ENCODE peak calls at places on chromosomes 6 and 20, in four cellular contexts. One of them, this sample, is unnamed. For H3K4me1, the result is how much of the 10 kb centered on the place peaks cover.

GRCh38 chr6:13649393-13649792 is 34.3 kb downstream of the NOL7 start:
- DNase-seq in uterus: no peak
- DNase-seq in gastrocnemius medialis: no peak
- DNase-seq in A549: no peak
- DNase-seq in this sample: no peak

GRCh38 chr20:62358171-62358719 is 8.9 kb downstream of the LAMA5 start:
- DNase-seq in uterus: peak
- DNase-seq in gastrocnemius medialis: peak
- DNase-seq in A549: peak
- DNase-seq in this sample: no peak

GRCh38 chr20:32333181-32333987 is 24.7 kb upstream of the ASXL1 start:
- DNase-seq in uterus: no peak
- DNase-seq in gastrocnemius medialis: no peak
- DNase-seq in A549: no peak
- DNase-seq in this sample: no peak

GRCh38 chr6:15360300-15360699 is 114.4 kb downstream of the JARID2 start:
- DNase-seq in uterus: no peak
- DNase-seq in gastrocnemius medialis: no peak
- DNase-seq in A549: no peak
- DNase-seq in this sample: no peak

GRCh38 chr6:9481292-9482029 is 933.4 kb downstream of the TFAP2A start:
- DNase-seq in uterus: no peak
- DNase-seq in gastrocnemius medialis: no peak
- DNase-seq in A549: peak
- DNase-seq in this sample: no peak

GRCh38 chr6:152068622-152069261 is 261.3 kb downstream of the ESR1 start:
- DNase-seq in uterus: no peak
- DNase-seq in gastrocnemius medialis: no peak
- DNase-seq in A549: no peak
- DNase-seq in this sample: no peak

GRCh38 chr6:15504040-15504491 is 158.8 kb downstream of the DTNBP1 start:
- DNase-seq in uterus: peak
- DNase-seq in gastrocnemius medialis: peak
- DNase-seq in A549: no peak
- DNase-seq in this sample: peak

GRCh38 chr20:1112908-1113307 is 5.5 kb upstream of the PSMF1 start:
- DNase-seq in uterus: no peak
- DNase-seq in gastrocnemius medialis: no peak
- DNase-seq in A549: no peak
- DNase-seq in this sample: no peak

GRCh38 chr20:63402178-63402859 is 41.2 kb upstream of the CHRNA4 start:
- DNase-seq in uterus: no peak
- DNase-seq in gastrocnemius medialis: no peak
- DNase-seq in A549: peak
- DNase-seq in this sample: no peak

GRCh38 chr6:119124079-119124824 is 45.8 kb upstream of the FAM184A start:
- DNase-seq in uterus: no peak
- DNase-seq in gastrocnemius medialis: no peak
- DNase-seq in A549: no peak
- DNase-seq in this sample: no peak

GRCh38 chr6:46243754-46244153 is 73.0 kb upstream of the ENPP5 start:
- DNase-seq in uterus: no peak
- DNase-seq in gastrocnemius medialis: peak
- DNase-seq in A549: no peak
- DNase-seq in this sample: peak

GRCh38 chr6:90068835-90069478 is 174.7 kb downstream of the GJA10 start:
- DNase-seq in uterus: no peak
- DNase-seq in gastrocnemius medialis: no peak
- DNase-seq in A549: no peak
- DNase-seq in this sample: no peak

GRCh38 chr6:23621026-23621425 is 505.0 kb upstream of the NRSN1 start:
- DNase-seq in uterus: no peak
- DNase-seq in gastrocnemius medialis: no peak
- DNase-seq in A549: no peak
- DNase-seq in this sample: no peak

GRCh38 chr20:54112221-54112884 is 42.0 kb upstream of the BCAS1 start:
- DNase-seq in uterus: peak
- DNase-seq in gastrocnemius medialis: no peak
- DNase-seq in A549: no peak
- DNase-seq in this sample: no peak

GRCh38 chr6:38346291-38347079 is 293.2 kb downstream of the BTBD9 start:
- DNase-seq in uterus: no peak
- DNase-seq in gastrocnemius medialis: no peak
- DNase-seq in A549: no peak
- DNase-seq in this sample: no peak

GRCh38 chr6:2534406-2535139 is 216.1 kb downstream of the MYLK4 start:
- DNase-seq in uterus: no peak
- DNase-seq in gastrocnemius medialis: no peak
- DNase-seq in A549: no peak
- DNase-seq in this sample: no peak

GRCh38 chr20:15139522-15139921 is 802.1 kb upstream of the FLRT3 start:
- DNase-seq in uterus: no peak
- DNase-seq in gastrocnemius medialis: no peak
- DNase-seq in A549: no peak
- DNase-seq in this sample: no peak

DNA sequence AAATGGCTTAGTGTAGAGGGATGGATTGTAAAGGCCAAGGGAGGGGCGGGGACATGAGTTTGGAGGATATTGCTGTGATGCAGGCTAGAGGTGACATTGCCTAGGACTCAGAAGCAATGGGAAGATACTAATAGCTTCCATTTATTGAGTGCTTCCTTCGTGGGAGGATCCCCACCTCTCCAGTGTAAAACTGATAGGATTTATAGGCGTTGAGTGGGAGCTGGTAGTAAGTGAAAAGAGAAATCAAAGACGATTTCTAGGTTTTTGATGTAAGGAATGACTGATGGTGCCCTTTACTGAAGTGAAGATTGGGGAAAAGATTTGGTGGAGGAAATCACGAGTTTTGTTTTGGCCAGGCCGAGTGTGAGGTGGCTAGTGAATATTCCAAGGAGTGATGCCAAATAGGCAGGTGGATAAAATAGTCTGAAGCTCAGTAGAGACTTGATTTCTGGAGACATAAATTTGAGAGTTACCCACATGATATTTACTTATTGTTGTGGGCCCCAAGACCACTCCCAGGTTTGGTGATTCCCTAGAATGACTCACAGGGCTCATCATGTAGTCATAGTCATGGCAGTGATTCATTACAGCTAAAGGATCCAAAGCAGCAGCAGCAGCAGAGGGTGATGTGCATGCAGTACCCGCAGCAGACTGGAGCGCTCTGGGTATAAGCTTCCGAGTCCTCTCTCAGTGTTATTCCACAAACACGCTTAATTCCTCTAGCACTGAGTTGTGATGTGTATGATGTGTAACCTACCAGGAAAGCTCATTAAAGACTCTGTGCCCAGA is 10.2 kb downstream of the RPRD1B start:
- DNase-seq in uterus: no peak
- DNase-seq in gastrocnemius medialis: peak
- DNase-seq in A549: peak
- DNase-seq in this sample: no peak
- TF ChIP-seq CTCF in uterus: no peak
- TF ChIP-seq CTCF in gastrocnemius medialis: no peak
- TF ChIP-seq CTCF in A549: no peak
- TF ChIP-seq CTCF in this sample: no peak

DNA sequence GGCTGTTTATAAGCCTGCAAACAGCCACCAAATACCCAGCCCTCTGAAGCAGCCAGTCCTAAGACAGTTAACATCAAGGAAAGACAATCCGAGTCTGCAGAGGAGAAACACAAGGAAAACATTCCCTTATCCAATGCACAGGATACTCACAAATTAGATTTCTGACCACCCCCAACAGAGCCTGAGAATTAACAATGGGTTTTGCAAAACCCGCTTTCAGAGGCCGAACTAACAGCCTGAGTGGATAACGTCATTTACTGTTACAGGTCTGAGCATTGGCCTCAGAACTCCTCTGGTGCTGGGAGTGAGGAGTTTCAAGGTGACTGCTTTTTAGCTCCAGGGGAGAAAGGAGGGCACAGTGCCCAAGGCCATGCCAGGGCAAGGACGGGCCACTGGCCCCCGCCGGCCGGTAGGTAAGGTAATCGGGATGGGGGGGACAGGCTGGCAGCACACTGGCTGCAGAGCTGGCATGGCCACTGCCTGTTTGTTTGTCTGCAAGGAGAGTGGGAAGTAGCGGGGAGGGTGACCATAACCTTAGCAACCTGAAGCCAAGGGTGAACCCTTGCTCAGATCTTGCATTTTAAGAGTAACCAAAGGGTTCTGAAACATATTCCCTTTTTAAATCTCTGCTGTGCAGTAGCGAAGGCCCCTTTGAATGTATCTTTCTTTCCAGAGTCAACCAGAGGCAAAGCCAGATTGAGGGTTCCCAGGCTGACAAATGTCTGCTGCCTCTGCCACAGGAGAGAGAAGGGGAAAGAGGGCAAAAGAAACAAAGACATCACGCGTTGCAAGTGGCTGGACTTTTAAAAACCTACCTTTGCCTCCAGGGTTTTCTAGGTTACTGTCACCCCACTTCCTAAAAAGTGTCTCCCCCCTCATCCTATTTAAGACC is 3.9 kb downstream of the ZMYND8 start:
- DNase-seq in uterus: no peak
- DNase-seq in gastrocnemius medialis: peak
- DNase-seq in A549: peak
- DNase-seq in this sample: no peak
- TF ChIP-seq POLR2A in uterus: no peak
- TF ChIP-seq POLR2A in gastrocnemius medialis: no peak
- TF ChIP-seq POLR2A in A549: peak
- TF ChIP-seq POLR2A in this sample: no peak

DNA sequence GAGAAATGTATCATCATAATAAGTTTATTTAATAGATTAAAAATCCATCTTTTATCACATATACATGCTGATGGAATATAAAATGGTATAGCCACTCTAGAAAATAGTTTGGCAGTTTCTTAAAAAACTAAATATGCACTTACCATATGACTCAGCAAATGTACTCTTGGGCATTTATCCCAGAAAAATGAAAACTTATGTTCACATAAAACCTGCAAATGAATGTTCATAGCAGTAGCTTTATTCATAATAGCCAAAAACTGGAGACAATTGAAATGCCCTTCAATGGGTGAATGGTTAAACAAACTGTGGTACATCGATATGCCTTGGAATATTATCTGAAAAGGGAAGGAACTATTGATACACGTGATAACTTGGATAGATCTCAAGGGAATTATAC is 6.4 kb upstream of the NCOA7 start:
- DNase-seq in uterus: no peak
- DNase-seq in gastrocnemius medialis: no peak
- DNase-seq in A549: no peak
- DNase-seq in this sample: no peak
- H3K4me1 ChIP-seq in uterus: under half
- H3K4me1 ChIP-seq in gastrocnemius medialis: under half
- H3K4me1 ChIP-seq in A549: under half
- H3K4me1 ChIP-seq in this sample: under half

GRCh38 chr6:117354671-117355070 is 71.1 kb downstream of the ROS1 start:
- DNase-seq in uterus: no peak
- DNase-seq in gastrocnemius medialis: no peak
- DNase-seq in A549: no peak
- DNase-seq in this sample: no peak

GRCh38 chr6:117351521-117351920 is 74.2 kb downstream of the ROS1 start:
- DNase-seq in uterus: no peak
- DNase-seq in gastrocnemius medialis: no peak
- DNase-seq in A549: no peak
- DNase-seq in this sample: no peak

DNA sequence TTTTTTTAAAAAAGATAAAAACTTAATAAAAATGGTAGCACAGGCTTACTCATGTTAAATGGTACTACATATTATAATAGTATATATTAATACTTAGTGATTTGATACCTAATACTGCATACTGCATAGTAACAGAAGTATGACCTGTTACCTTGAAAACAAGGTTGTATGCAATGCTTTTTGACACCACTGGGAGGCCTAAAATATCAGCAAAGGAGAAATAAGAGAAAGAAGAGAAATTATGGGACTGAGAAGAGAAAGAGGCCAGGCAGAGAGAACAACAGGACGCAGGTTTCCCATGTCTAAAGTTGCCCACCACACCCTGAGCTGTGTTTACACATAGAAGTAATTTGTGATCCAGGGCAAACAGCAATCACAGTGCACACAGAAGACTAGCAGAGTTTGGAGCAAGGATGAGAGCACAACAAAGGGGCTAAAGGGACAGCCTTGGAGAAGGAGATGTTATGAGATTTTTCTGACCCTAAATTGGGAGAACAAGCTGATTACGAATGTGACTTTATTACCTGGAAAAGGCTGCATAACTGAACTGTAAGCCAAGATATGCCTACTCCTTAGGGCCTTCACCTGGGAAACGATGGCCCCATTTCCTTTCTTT is 73.2 kb downstream of the ROS1 start:
- DNase-seq in uterus: no peak
- DNase-seq in gastrocnemius medialis: no peak
- DNase-seq in A549: peak
- DNase-seq in this sample: no peak
- TF ChIP-seq CTCF in uterus: no peak
- TF ChIP-seq CTCF in gastrocnemius medialis: no peak
- TF ChIP-seq CTCF in A549: peak
- TF ChIP-seq CTCF in this sample: peak

DNA sequence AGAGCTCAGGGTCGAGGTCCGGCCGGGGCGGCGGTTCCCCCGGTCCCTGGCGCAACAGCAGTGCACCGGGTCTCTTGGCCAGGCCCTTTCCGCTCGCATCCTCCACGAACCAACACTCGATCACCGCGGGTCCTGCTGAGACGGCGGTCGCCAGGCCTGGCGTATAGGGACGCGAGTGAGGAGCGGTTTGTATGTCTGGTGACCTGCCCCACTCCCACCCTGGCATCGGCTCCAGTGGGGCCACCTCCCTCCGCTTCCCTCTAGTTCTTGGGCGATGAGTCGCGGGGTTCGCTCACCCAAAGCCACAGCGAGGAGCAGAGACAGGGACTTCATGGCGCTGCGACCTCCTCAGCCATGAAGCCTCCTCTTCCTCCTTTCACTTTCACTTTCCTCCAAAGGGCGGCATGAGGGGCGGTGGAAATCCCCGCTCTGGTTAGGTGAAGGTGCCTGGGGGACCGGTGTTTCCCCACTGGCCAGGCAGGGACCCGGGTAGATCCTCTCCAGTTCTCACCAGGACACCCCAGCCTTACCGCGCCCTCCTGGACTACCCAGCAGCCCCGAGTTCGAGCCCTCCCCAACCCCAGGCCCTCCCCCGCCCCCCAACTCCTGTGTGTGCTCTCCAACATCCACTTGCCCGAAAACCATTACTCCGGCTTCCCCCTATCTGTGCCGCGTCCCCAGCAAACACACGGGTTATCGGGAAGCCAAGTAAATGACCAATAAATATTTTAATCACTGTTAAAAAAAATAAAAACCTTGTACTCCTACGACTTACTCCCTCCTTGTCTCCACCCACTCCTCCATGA is at the start of gene TAPBP:
- DNase-seq in uterus: peak
- DNase-seq in gastrocnemius medialis: peak
- DNase-seq in A549: peak
- DNase-seq in this sample: peak
- TF ChIP-seq POLR2A in uterus: peak
- TF ChIP-seq POLR2A in gastrocnemius medialis: peak
- TF ChIP-seq POLR2A in A549: no peak
- TF ChIP-seq POLR2A in this sample: no peak

This sample was measured in testis.